ENCODE peak calls at places on chromosome 13, in four cellular contexts. T is A549, O is heart left ventricle, N is astrocyte of the spinal cord. J is an unnamed sample.
A peak's percentile ranks its signal among the peaks of the same experiment; 100 is the strongest.

GRCh38 chr13:113953561-113953960 is 20.3 kb downstream of the C13orf46 start:
- DNase-seq in T (no peak), N (no peak), O (no peak), J (no peak)

GRCh38 chr13:83286737-83287136 is 595.5 kb downstream of the SLITRK1 start:
- DNase-seq in N (no peak), T (no peak), O (no peak), J (no peak)

GRCh38 chr13:36918246-36919060 is 1.6 kb downstream of the SMAD9 start:
- DNase-seq in N (peak; percentile 29), T (no peak), O (no peak), J (no peak)

GRCh38 chr13:29924482-29924884 is 74.1 kb upstream of the UBL3 start:
- DNase-seq in T (peak; percentile 35), O (no peak), N (peak; percentile 79), J (no peak)

GRCh38 chr13:112325941-112326645 is 50.1 kb upstream of the SPACA7 start:
- DNase-seq in O (no peak), T (no peak), N (no peak), J (peak; percentile 16)

GRCh38 chr13:30711837-30712236 is 23.5 kb upstream of the ALOX5AP start:
- DNase-seq in N (no peak), O (no peak), T (no peak), J (no peak)

GRCh38 chr13:33278923-33279322 is 6.6 kb downstream of the STARD13 start:
- DNase-seq in T (no peak), N (no peak), O (no peak), J (no peak)

GRCh38 chr13:78608705-78609463 is 5.5 kb upstream of the POU4F1 start:
- DNase-seq in N (no peak), T (no peak), O (no peak), J (no peak)

GRCh38 chr13:29937836-29938235 is 87.4 kb upstream of the UBL3 start:
- DNase-seq in O (no peak), N (no peak), T (no peak), J (no peak)

GRCh38 chr13:46995874-46996273 is 99.0 kb upstream of the HTR2A start:
- DNase-seq in N (no peak), O (no peak), T (no peak), J (no peak)

GRCh38 chr13:110942248-110942981 is 27.5 kb upstream of the ANKRD10 start:
- DNase-seq in T (no peak), N (no peak), O (no peak), J (no peak)

GRCh38 chr13:91805605-91806004 is 407.2 kb downstream of the GPC5 start:
- DNase-seq in O (no peak), T (no peak), N (no peak), J (no peak)

GRCh38 chr13:35684432-35684831 is 207.9 kb upstream of the MAB21L1 start:
- DNase-seq in T (no peak), N (no peak), O (no peak), J (no peak)

GRCh38 chr13:68888832-68889231 is 1218.8 kb upstream of the ATXN8OS start:
- DNase-seq in N (no peak), T (no peak), O (no peak), J (no peak)

GRCh38 chr13:112487127-112487517 is 100.8 kb downstream of the TUBGCP3 start:
- DNase-seq in N (no peak), O (no peak), T (no peak), J (no peak)

GRCh38 chr13:29859971-29860370 is 9.6 kb upstream of the UBL3 start:
- DNase-seq in T (no peak), N (peak; percentile 27), O (no peak), J (no peak)

GRCh38 chr13:113275387-113275786 is 21.7 kb upstream of the LAMP1 start:
- DNase-seq in O (no peak), N (peak; percentile 67), T (peak; percentile 19), J (no peak)

GRCh38 chr13:44815507-44816074 is 173.7 kb downstream of the NUFIP1 start:
- DNase-seq in N (peak; percentile 95), T (peak; percentile 75), O (no peak), J (no peak)

GRCh38 chr13:30429721-30430694 is 7.7 kb downstream of the UBE2L5 start:
- DNase-seq in O (no peak), T (peak; percentile 60), N (peak; percentile 92), J (no peak)

GRCh38 chr13:70568571-70568970 is 460.3 kb upstream of the KLHL1 start:
- DNase-seq in O (no peak), T (peak; percentile 1), N (peak; percentile 65), J (no peak)

GRCh38 chr13:48579167-48579918 is 46.5 kb upstream of the RCBTB2 start:
- DNase-seq in N (no peak), O (no peak), T (no peak), J (no peak)

GRCh38 chr13:29884671-29885424 is 34.4 kb upstream of the UBL3 start:
- DNase-seq in O (no peak), T (no peak), N (peak; percentile 53), J (no peak)

GRCh38 chr13:43905435-43906031 is 25.8 kb downstream of the LACC1 start:
- DNase-seq in O (peak; percentile 14), T (no peak), N (peak; percentile 82), J (peak; percentile 42)

GRCh38 chr13:95494082-95494681 is 58.3 kb upstream of the CLDN10 start:
- DNase-seq in N (peak; percentile 75), T (peak; percentile 48), O (no peak), J (no peak)

GRCh38 chr13:35255241-35255640 is 221.2 kb downstream of the MAB21L1 start:
- DNase-seq in T (no peak), O (no peak), N (no peak), J (peak; percentile 13)

GRCh38 chr13:45895880-45896279 is 44.3 kb upstream of the SIAH3 start:
- DNase-seq in N (no peak), O (no peak), T (no peak), J (no peak)

DNA sequence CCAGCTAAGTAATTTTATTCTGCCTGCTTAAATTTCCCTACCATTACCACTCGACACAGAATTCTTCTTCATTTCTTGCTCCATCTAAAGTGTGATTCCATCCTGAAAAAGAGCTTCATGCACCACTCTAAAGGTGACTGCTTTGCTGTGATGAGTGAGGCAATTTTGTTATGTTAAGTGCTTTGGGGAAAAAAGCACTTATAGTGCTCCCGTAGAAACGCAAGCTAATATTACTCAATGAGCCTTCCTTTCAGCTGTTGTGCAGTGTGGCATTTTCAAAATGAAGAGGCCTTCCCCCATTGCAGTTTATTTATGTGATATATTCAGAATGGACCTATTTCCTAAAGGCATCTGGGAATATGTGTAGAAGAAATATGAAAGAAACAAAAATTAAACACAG is 211.9 kb downstream of the DCT start:
- DNase-seq in T (no peak), N (no peak), O (no peak), J (no peak)
- H3K4me3 ChIP-seq in T (no peak overlapping the region), N (no peak overlapping the region), O (no peak overlapping the region), J (no peak overlapping the region)

GRCh38 chr13:18236528-18236815 is 945.2 kb downstream of the TUBA3C start:
- DNase-seq in T (no peak), O (no peak), N (no peak), J (no peak)
- H3K4me3 ChIP-seq in T (no peak overlapping the region), O (no peak overlapping the region), N (no peak overlapping the region), J (no peak overlapping the region)

GRCh38 chr13:50116430-50116973 is 101.3 kb downstream of the KCNRG start:
- DNase-seq in T (no peak), O (no peak), N (no peak), J (no peak)
- H3K4me3 ChIP-seq in T (no peak overlapping the region), O (peak overlapping the region; percentile 1), N (no peak overlapping the region), J (peak overlapping the region; percentile 2)

DNA sequence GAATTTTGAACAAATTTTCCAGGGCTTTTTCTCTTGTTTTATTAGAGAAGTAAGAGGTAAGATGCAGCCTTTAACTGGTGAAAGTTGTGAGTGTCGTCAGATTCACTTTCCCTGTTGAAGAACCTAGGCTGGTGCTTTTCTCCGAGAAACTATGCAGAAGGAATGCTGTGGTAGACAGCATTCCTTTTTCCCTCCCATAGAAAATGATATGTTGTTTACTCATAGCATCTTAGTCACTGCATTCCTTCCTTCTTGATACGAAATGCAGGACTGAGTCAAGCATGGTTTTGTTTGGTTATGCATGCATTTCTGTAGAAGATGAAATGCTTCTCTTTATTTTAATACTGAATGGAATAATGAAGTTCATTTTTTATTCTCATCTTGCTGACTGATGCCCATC is 3.4 kb downstream of the ITGBL1 start:
- DNase-seq in T (peak; percentile 59), N (peak; percentile 92), O (no peak), J (no peak)
- H3K4me3 ChIP-seq in T (no peak overlapping the region), N (no peak overlapping the region), O (no peak overlapping the region), J (no peak overlapping the region)

GRCh38 chr13:67227131-67227983 is 2.8 kb downstream of the PCDH9 start:
- DNase-seq in T (no peak), O (no peak), N (no peak), J (no peak)

GRCh38 chr13:67229438-67230242 is 496 bp downstream of the PCDH9 start:
- DNase-seq in O (no peak), T (peak; percentile 13), N (no peak), J (no peak)

GRCh38 chr13:67228909-67229308 is 1.2 kb downstream of the PCDH9 start:
- DNase-seq in N (peak; percentile 33), O (no peak), T (no peak), J (no peak)

GRCh38 chr13:67226686-67227085 is 3.5 kb downstream of the PCDH9 start:
- DNase-seq in O (no peak), N (no peak), T (no peak), J (no peak)

DNA sequence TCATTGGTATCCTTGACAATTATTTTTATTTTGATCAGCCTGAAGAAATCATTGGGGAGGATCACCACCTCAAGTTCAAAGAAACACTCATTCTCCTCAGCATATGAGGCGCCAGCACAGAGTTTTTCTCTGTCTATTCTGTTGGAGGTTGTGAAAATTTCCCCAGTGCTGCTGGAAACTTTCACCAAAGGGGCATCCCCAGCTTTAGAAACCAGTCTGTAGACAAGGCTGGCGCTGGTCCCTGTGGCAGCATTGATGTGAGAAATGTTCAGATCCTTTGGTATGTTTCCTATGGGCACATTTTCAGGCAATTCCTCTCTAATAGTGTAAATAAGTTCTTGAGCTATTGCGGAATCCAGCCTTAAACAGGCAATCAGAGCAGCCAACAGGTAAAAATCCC is 2.1 kb downstream of the PCDH9 start:
- DNase-seq in O (no peak), N (no peak), T (no peak), J (no peak)
- H3K4me3 ChIP-seq in O (peak overlapping the region; percentile 78), N (peak overlapping the region; percentile 80), T (peak overlapping the region; percentile 79), J (peak overlapping the region; percentile 83)